ENCODE peak calls at places on chromosomes 3 and 15, in nine cellular contexts. B is heart left ventricle, V is mesenchymal stem cell, Q is uterus, C is mucosa of descending colon, E is GM23248, I is left ventricle myocardium inferior, P is Peyer's patch, S is mesendoderm. M is an unnamed sample. For H3K4me1, the result is how much of the 10 kb centered on the place peaks cover.

GRCh38 chr3:46712191-46713047 is 5.2 kb downstream of the PRSS50 start:
- DNase-seq in P (peak), I (no peak), S (no peak), V (no peak), Q (peak), B (no peak), C (no peak), E (no peak), M (peak)

GRCh38 chr3:67605377-67605776 is 49.0 kb downstream of the SUCLG2 start:
- DNase-seq in I (no peak), C (no peak), E (peak), S (peak), Q (no peak), P (no peak), B (no peak), V (peak), M (no peak)

GRCh38 chr15:84915011-84915958 is 30.8 kb downstream of the SLC28A1 start:
- DNase-seq in B (peak), C (no peak), I (peak), S (peak), Q (peak), P (no peak), V (peak), E (peak), M (peak)

GRCh38 chr15:56528136-56528535 is 63.2 kb upstream of the MNS1 start:
- DNase-seq in P (no peak), V (no peak), S (no peak), C (no peak), I (no peak), Q (no peak), E (no peak), B (no peak), M (no peak)

GRCh38 chr15:63043391-63044076 is 987 bp downstream of the TPM1 start:
- DNase-seq in C (peak), Q (peak), E (peak), S (no peak), B (peak), V (peak), I (peak), P (peak), M (peak)

GRCh38 chr3:149042766-149043386 is 43.5 kb downstream of the HLTF start:
- DNase-seq in E (peak), B (no peak), Q (no peak), C (no peak), S (no peak), I (no peak), P (no peak), V (peak), M (no peak)

GRCh38 chr3:14360123-14360881 is 42.1 kb upstream of the SLC6A6 start:
- DNase-seq in S (no peak), I (no peak), C (no peak), B (no peak), P (no peak), V (peak), E (no peak), Q (no peak), M (no peak)

GRCh38 chr3:105823149-105823866 is 45.5 kb downstream of the CBLB start:
- DNase-seq in B (no peak), P (no peak), S (no peak), I (no peak), E (peak), V (peak), C (no peak), Q (peak), M (no peak)

GRCh38 chr3:196471551-196471950 is 32.0 kb downstream of the RNF168 start:
- DNase-seq in I (no peak), B (no peak), V (peak), S (peak), C (no peak), E (peak), Q (no peak), P (no peak), M (no peak)

GRCh38 chr3:112399064-112399463 is 66.1 kb downstream of the CD200 start:
- DNase-seq in S (no peak), Q (no peak), E (no peak), V (no peak), C (no peak), B (no peak), I (no peak), P (no peak), M (no peak)

GRCh38 chr3:112401617-112402016 is 68.7 kb downstream of the CD200 start:
- DNase-seq in C (no peak), P (no peak), E (no peak), B (no peak), Q (no peak), I (no peak), S (peak), V (no peak), M (no peak)

GRCh38 chr3:112394008-112394616 is 61.2 kb downstream of the CD200 start:
- DNase-seq in B (no peak), I (no peak), V (no peak), Q (peak), C (no peak), E (peak), S (no peak), P (no peak), M (no peak)

GRCh38 chr3:112395166-112395894 is 62.4 kb downstream of the CD200 start:
- DNase-seq in S (no peak), C (no peak), B (no peak), V (peak), P (no peak), E (no peak), I (no peak), Q (no peak), M (no peak)

GRCh38 chr3:112397529-112397928 is 64.6 kb downstream of the CD200 start:
- DNase-seq in Q (no peak), P (no peak), C (no peak), I (no peak), V (no peak), E (no peak), S (peak), B (no peak), M (no peak)
- H3K4me1 ChIP-seq in Q (under half), P (under half), C (under half), I (under half), V (under half), E (under half), S (under half), B (under half), M (under half)

DNA sequence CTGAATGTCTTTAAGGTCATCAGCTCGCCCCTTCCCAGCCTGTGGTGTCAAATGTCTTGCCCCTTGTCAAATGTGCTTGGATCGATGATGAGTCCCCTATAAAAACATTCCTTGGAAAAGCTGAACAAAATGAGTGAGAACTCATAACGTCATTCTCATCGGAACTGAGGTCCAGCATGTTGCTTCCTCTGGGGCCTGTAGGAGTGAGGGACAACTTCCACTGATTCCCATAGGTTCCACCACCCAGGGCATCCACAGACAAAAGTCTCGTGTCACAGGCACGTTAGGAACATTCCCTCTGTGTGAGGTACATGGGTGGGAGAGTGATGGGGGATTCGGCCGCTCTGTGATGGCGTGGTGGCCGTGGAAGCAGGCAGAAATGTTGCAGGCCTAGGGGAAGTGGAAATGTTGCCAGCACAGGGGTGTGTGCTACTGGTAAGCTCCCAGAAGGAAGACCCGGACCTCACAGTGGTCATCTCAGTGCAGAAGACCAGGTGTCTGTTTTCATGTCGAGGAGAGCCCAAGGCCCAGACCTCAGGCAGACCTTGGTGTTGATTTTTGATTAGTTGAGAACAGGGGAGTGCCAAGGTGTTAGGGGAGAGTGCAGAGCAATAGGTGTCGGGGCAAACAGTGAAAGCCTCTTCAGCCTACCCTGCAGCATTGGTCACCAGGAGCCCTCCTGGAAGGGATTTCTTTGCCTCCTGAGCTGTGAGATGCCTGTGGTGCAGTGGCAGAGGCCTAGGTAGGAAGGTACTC is 96.8 kb downstream of the SNRPN start:
- DNase-seq in S (no peak), V (no peak), P (no peak), C (peak), E (no peak), I (no peak), Q (no peak), B (no peak), M (peak)
- H3K4me3 ChIP-seq in S (no peak), V (no peak), P (no peak), C (no peak), E (no peak), I (no peak), Q (no peak), B (no peak), M (no peak)

DNA sequence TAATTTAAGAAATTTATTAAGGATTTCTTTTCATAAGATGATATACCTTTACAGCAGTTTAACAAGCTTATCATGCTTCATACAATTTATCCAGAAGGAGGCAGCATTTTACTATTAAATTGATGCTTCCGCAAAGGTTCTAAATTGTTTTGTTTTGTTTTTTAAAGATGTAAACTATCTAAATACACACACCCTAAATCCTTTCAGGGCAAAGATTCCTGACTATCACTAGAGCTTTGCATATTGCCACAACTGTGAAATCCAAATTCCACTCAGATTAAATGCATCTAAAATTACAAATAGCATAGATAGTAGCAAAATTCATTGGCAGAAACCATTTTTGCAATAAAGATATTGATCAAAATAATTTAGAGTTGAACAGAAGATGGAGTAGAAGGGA is 44.5 kb upstream of the CCNL1 start:
- DNase-seq in E (peak), B (no peak), V (peak), I (no peak), Q (no peak), P (no peak), C (no peak), S (peak), M (no peak)
- H3K4me1 ChIP-seq in E (under half), B (under half), V (under half), I (under half), Q (under half), P (under half), C (under half), S (under half), M (under half)

DNA sequence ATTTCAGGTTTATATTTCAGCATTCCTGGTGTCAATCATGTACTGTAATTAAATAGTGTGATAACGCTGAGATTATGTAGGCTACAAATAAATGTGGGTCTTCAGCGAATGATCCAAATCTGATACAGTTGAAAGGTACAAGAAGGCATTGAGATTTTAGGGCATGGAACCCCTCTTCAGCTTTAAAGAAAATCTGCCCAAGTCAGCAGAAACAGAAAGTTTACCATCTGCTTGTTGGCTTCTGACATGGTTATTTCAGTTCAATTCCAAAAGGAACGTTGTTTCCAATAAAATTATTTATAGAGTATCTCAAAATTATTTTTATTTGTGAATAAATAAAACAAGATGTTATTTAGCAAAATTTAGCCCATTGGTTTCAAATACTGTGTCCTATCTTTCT is 400.2 kb upstream of the RORA start:
- DNase-seq in P (no peak), V (no peak), B (no peak), Q (no peak), E (no peak), S (no peak), C (no peak), I (no peak), M (no peak)
- H3K4me3 ChIP-seq in P (no peak), V (no peak), B (no peak), Q (no peak), E (no peak), S (no peak), C (no peak), I (no peak), M (no peak)

GRCh38 chr15:90006217-90007088 is 5.3 kb downstream of the ZNF710 start:
- DNase-seq in E (no peak), B (no peak), I (no peak), C (no peak), Q (no peak), S (no peak), V (no peak), P (no peak), M (no peak)

GRCh38 chr15:90011705-90012104 is 10.6 kb downstream of the ZNF710 start:
- DNase-seq in E (no peak), I (no peak), V (no peak), Q (no peak), S (no peak), C (no peak), P (no peak), B (no peak), M (no peak)

GRCh38 chr15:90007089-90007487 is 6.0 kb downstream of the ZNF710 start:
- DNase-seq in C (no peak), I (no peak), V (no peak), Q (no peak), S (no peak), P (no peak), E (no peak), B (no peak), M (no peak)

GRCh38 chr15:90008607-90009006 is 7.5 kb downstream of the ZNF710 start:
- DNase-seq in E (no peak), V (no peak), B (no peak), Q (no peak), S (no peak), C (no peak), I (no peak), P (no peak), M (no peak)

GRCh38 chr15:90009301-90010063 is 8.4 kb downstream of the ZNF710 start:
- DNase-seq in C (no peak), E (no peak), B (no peak), Q (no peak), I (no peak), P (no peak), V (no peak), S (no peak), M (no peak)
- H3K4me1 ChIP-seq in C (under half), E (under half), B (under half), Q (under half), I (under half), P (under half), V (under half), S (under half), M (under half)

GRCh38 chr3:171327441-171328174 is 132.6 kb downstream of the TNIK start:
- DNase-seq in Q (no peak), B (no peak), P (no peak), I (no peak), V (no peak), S (no peak), C (no peak), E (no peak), M (no peak)

GRCh38 chr3:171328419-171329082 is 131.7 kb downstream of the TNIK start:
- DNase-seq in P (no peak), I (no peak), Q (no peak), B (no peak), V (no peak), E (peak), C (peak), S (peak), M (no peak)

GRCh38 chr3:171326717-171327440 is 133.3 kb downstream of the TNIK start:
- DNase-seq in S (no peak), V (no peak), P (no peak), B (no peak), I (no peak), E (no peak), C (no peak), Q (no peak), M (no peak)

GRCh38 chr3:171330936-171331335 is 129.3 kb downstream of the TNIK start:
- DNase-seq in S (no peak), V (no peak), B (no peak), C (no peak), I (no peak), E (no peak), Q (no peak), P (no peak), M (no peak)

DNA sequence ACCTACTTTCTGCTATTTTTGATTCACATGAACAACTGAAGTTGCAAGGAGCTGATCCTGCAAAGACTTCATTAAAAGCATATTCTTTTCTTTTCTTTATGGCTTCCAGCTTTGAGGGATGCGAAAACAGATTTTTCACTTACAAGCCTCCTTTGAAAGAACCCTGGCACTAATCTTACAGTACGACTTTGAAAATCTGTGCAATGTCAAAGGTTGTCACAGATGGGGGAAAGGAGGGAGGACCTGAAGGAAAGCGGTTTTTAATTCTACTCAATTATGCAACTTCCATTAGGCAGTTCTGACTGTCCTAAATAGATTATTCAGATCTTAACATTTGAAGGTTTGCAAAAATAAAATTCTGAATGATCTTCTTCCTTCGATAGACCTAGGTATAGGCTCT is 130.4 kb downstream of the TNIK start:
- DNase-seq in E (no peak), C (no peak), B (no peak), I (no peak), S (no peak), P (no peak), V (no peak), Q (no peak), M (no peak)
- H3K4me3 ChIP-seq in E (no peak), C (no peak), B (no peak), I (no peak), S (no peak), P (no peak), V (no peak), Q (no peak), M (no peak)

DNA sequence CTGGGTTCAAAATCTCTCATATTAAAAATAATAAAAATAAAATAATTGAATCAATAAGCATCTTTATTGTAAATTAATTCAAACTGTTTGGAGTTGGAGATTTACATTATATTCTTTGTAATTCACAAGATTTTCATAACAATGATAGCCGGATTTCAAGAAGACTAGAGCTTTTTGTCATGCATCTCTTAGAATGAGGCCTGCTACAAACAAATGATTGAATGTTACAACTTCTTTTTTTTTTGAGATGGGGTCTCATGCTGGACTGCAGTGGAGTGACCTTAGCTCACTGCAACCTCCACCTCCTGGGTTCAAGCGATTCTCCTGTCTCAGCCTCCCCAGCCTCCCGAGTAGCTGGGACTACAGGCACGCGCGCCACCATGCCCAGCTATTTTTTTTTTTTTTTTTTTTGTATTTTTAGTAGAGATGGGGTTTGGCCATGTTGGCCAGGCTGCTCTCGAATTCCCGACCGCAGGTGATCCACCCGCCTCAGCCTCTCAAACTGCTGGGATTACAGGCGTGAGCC is 3.5 kb downstream of the SLTM start:
- DNase-seq in E (no peak), C (no peak), I (no peak), Q (no peak), B (no peak), P (no peak), S (no peak), V (no peak), M (no peak)
- H3K4me1 ChIP-seq in E (under half), C (under half), I (half or more), Q (under half), B (under half), P (under half), S (under half), V (under half), M (under half)

DNA sequence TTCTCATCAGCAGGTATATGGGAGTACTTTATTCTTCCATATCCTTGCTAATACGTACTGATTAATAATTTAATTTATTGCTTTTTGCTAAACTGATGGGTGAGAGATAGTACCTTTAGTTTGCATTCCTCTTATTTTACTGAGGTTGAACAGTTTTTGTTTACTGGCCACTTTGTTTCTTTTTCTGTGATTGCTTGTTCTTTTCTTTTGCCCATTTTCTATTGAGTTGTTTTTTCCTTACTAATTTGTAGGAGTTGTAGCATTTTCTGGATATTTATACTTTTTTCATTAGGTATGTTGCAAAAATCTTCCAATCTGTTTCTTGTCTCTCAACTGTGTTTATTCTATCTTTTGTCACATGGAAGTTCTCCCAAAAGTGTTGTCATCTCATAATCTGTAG is 4.8 kb downstream of the PDCD6IP start:
- DNase-seq in I (no peak), V (no peak), B (no peak), C (no peak), P (no peak), Q (no peak), E (no peak), S (no peak), M (no peak)
- H3K4me3 ChIP-seq in I (no peak), V (no peak), B (no peak), C (no peak), P (no peak), Q (no peak), E (no peak), S (no peak), M (no peak)

GRCh38 chr15:59051867-59052861 is 52.8 kb upstream of the CCNB2 start:
- DNase-seq in B (no peak), I (no peak), Q (no peak), V (no peak), C (no peak), S (no peak), E (no peak), P (no peak), M (no peak)
- H3K4me1 ChIP-seq in B (under half), I (under half), Q (under half), V (under half), C (under half), S (under half), E (under half), P (under half), M (under half)